ENCODE peak calls at places on chromosomes 16 and 17, in ten cellular contexts. R is neural crest cell; V is NCI-H345; F is stimulated activated naive CD4-positive, alpha-beta T cell; G is stimulated activated CD8-positive, alpha-beta memory T cell treated with anti-CD3 and anti-CD28 coated beads, Interleukin-15, amount 100 ng/mL, for 24 hours; T is pons; N is NCI-H1436 treated with DMSO at 0.1 percent for 48 hours; Y is stimulated activated CD4-positive, alpha-beta T cell treated with anti-CD3 and anti-CD28 coated beads, Interleukin-1b, Interleukin-23, amount 100 ng/mL, for 4 hours; X is ascending aorta; B is activated T-cell treated with anti-CD3 and anti-CD28 coated beads for 1 hour. D is an unnamed sample.

GRCh38 chr17:33647976-33648375 is 354.9 kb upstream of the ASIC2 start:
- DNase-seq in R (peak), V (no peak), F (no peak), G (no peak), T (peak), N (no peak), Y (no peak), X (no peak), B (no peak), D (no peak)

GRCh38 chr16:65117701-65118448 is 4.0 kb downstream of the CDH11 start:
- DNase-seq in R (peak), V (peak), F (no peak), G (no peak), T (peak), N (no peak), Y (no peak), X (peak), B (no peak), D (no peak)

GRCh38 chr16:56848955-56849689 is 15.9 kb upstream of the SLC12A3 start:
- DNase-seq in R (no peak), V (no peak), F (no peak), G (no peak), T (no peak), N (no peak), Y (no peak), X (peak), B (no peak), D (no peak)

GRCh38 chr17:846901-847777 is 65.0 kb downstream of the MRM3 start:
- DNase-seq in R (no peak), V (no peak), F (no peak), G (no peak), T (no peak), N (no peak), Y (no peak), X (no peak), B (no peak), D (no peak)

GRCh38 chr17:52143536-52143935 is 15.0 kb downstream of the CA10 start:
- DNase-seq in R (no peak), V (no peak), F (no peak), G (no peak), T (no peak), N (no peak), Y (no peak), X (no peak), B (no peak), D (no peak)

GRCh38 chr17:73589096-73589980 is 54.9 kb downstream of the SDK2 start:
- DNase-seq in R (no peak), V (peak), F (no peak), G (no peak), T (no peak), N (peak), Y (no peak), X (no peak), B (no peak), D (no peak)

GRCh38 chr16:81678326-81679095 is 100.6 kb upstream of the PLCG2 start:
- DNase-seq in R (no peak), V (no peak), F (no peak), G (no peak), T (no peak), N (no peak), Y (no peak), X (no peak), B (no peak), D (no peak)

GRCh38 chr17:19301274-19301946 is 61.1 kb downstream of the B9D1 start:
- DNase-seq in R (no peak), V (no peak), F (no peak), G (no peak), T (peak), N (no peak), Y (no peak), X (no peak), B (no peak), D (no peak)

GRCh38 chr17:2297023-2297422 is 6.6 kb downstream of the SMG6 start:
- DNase-seq in R (no peak), V (no peak), F (no peak), G (no peak), T (no peak), N (no peak), Y (no peak), X (no peak), B (no peak), D (no peak)

GRCh38 chr16:84643180-84643583 is 5.1 kb upstream of the KLHL36 start:
- DNase-seq in R (no peak), V (no peak), F (no peak), G (no peak), T (no peak), N (no peak), Y (no peak), X (peak), B (no peak), D (peak)

GRCh38 chr17:42967925-42968324 is 3.7 kb upstream of the AARSD1 start:
- DNase-seq in R (no peak), V (no peak), F (no peak), G (no peak), T (no peak), N (no peak), Y (no peak), X (no peak), B (no peak), D (no peak)

GRCh38 chr17:58318627-58319180 is 9.9 kb downstream of the TSPOAP1 start:
- DNase-seq in R (no peak), V (no peak), F (no peak), G (no peak), T (no peak), N (no peak), Y (no peak), X (no peak), B (no peak), D (no peak)

GRCh38 chr16:85508388-85508787 is 104.7 kb upstream of the GSE1 start:
- DNase-seq in R (no peak), V (no peak), F (no peak), G (no peak), T (no peak), N (no peak), Y (no peak), X (no peak), B (no peak), D (no peak)

GRCh38 chr16:1762196-1762878 is 9.0 kb downstream of the NME3 start:
- DNase-seq in R (no peak), V (no peak), F (no peak), G (no peak), T (no peak), N (no peak), Y (no peak), X (no peak), B (no peak), D (no peak)

GRCh38 chr17:5413682-5414081 is 5.8 kb downstream of the NUP88 start:
- DNase-seq in R (no peak), V (no peak), F (no peak), G (no peak), T (no peak), N (no peak), Y (no peak), X (no peak), B (no peak), D (no peak)

GRCh38 chr17:67125417-67125816 is 81.1 kb downstream of the CACNG1 start:
- DNase-seq in R (no peak), V (no peak), F (no peak), G (no peak), T (no peak), N (no peak), Y (no peak), X (no peak), B (no peak), D (no peak)

GRCh38 chr17:81398170-81398854 is 3.1 kb downstream of the BAHCC1 start:
- DNase-seq in R (no peak), V (no peak), F (no peak), G (no peak), T (no peak), N (no peak), Y (no peak), X (no peak), B (no peak), D (no peak)

GRCh38 chr16:31201511-31202401 is 804 bp downstream of the PYCARD start:
- DNase-seq in R (no peak), V (no peak), F (peak), G (no peak), T (peak), N (no peak), Y (no peak), X (no peak), B (no peak), D (no peak)

GRCh38 chr17:82551779-82552457 is 32.4 kb downstream of the FOXK2 start:
- DNase-seq in R (peak), V (peak), F (peak), G (peak), T (no peak), N (peak), Y (peak), X (peak), B (peak), D (peak)

GRCh38 chr16:67857547-67858233 is 10.2 kb upstream of the CENPT start:
- DNase-seq in R (no peak), V (peak), F (no peak), G (no peak), T (peak), N (no peak), Y (no peak), X (peak), B (peak), D (peak)

GRCh38 chr17:40326014-40326831 is 17.2 kb downstream of the RARA start:
- DNase-seq in R (no peak), V (no peak), F (peak), G (no peak), T (no peak), N (no peak), Y (no peak), X (no peak), B (peak), D (no peak)

GRCh38 chr17:80981062-80981902 is 10.4 kb upstream of the CHMP6 start:
- DNase-seq in R (peak), V (peak), F (peak), G (no peak), T (no peak), N (no peak), Y (no peak), X (no peak), B (peak), D (no peak)

D was measured in thoracic aorta.